ENCODE peak calls at places on chromosomes 5 and 9, in seven cellular contexts. One of them, this sample, is unnamed. For H3K9me3, the result is how much of the 10 kb centered on the place peaks cover.

GRCh38 chr9:133850937-133851336 is 112.8 kb upstream of the SARDH start:
- DNase-seq in OCI-LY7: no peak
- DNase-seq in lower lobe of right lung: no peak
- DNase-seq in A673: no peak
- DNase-seq in thoracic aorta: no peak
- DNase-seq in CD8-positive, alpha-beta T cell: no peak
- DNase-seq in ovary: no peak
- DNase-seq in this sample: no peak

GRCh38 chr5:142777108-142777507 is 6.9 kb downstream of the ARHGAP26 start:
- DNase-seq in lower lobe of right lung: no peak
- DNase-seq in thoracic aorta: no peak
- DNase-seq in OCI-LY7: no peak
- DNase-seq in ovary: no peak
- DNase-seq in CD8-positive, alpha-beta T cell: no peak
- DNase-seq in A673: no peak
- DNase-seq in this sample: no peak

GRCh38 chr5:91159647-91160046 is 223.5 kb downstream of the ARRDC3 start:
- DNase-seq in ovary: no peak
- DNase-seq in OCI-LY7: no peak
- DNase-seq in thoracic aorta: no peak
- DNase-seq in CD8-positive, alpha-beta T cell: no peak
- DNase-seq in lower lobe of right lung: no peak
- DNase-seq in A673: no peak
- DNase-seq in this sample: no peak

GRCh38 chr5:177154003-177154643 is 20.6 kb downstream of the NSD1 start:
- DNase-seq in CD8-positive, alpha-beta T cell: no peak
- DNase-seq in OCI-LY7: no peak
- DNase-seq in thoracic aorta: no peak
- DNase-seq in A673: no peak
- DNase-seq in ovary: no peak
- DNase-seq in lower lobe of right lung: no peak
- DNase-seq in this sample: no peak

GRCh38 chr9:28234899-28235277 is 661.6 kb upstream of the C9orf72 start:
- DNase-seq in OCI-LY7: no peak
- DNase-seq in lower lobe of right lung: no peak
- DNase-seq in CD8-positive, alpha-beta T cell: no peak
- DNase-seq in A673: no peak
- DNase-seq in ovary: no peak
- DNase-seq in thoracic aorta: no peak
- DNase-seq in this sample: no peak

GRCh38 chr5:77438057-77438456 is 54.1 kb downstream of the WDR41 start:
- DNase-seq in A673: no peak
- DNase-seq in thoracic aorta: no peak
- DNase-seq in lower lobe of right lung: no peak
- DNase-seq in CD8-positive, alpha-beta T cell: no peak
- DNase-seq in OCI-LY7: no peak
- DNase-seq in ovary: no peak
- DNase-seq in this sample: no peak

GRCh38 chr5:18003784-18004183 is 369.5 kb downstream of the TAF11L14 start:
- DNase-seq in lower lobe of right lung: no peak
- DNase-seq in OCI-LY7: no peak
- DNase-seq in ovary: no peak
- DNase-seq in thoracic aorta: no peak
- DNase-seq in A673: no peak
- DNase-seq in CD8-positive, alpha-beta T cell: no peak
- DNase-seq in this sample: no peak

GRCh38 chr5:73482383-73483193 is 15.7 kb upstream of the BTF3 start:
- DNase-seq in CD8-positive, alpha-beta T cell: no peak
- DNase-seq in ovary: no peak
- DNase-seq in lower lobe of right lung: no peak
- DNase-seq in OCI-LY7: no peak
- DNase-seq in A673: no peak
- DNase-seq in thoracic aorta: no peak
- DNase-seq in this sample: no peak

GRCh38 chr5:77946381-77947050 is 170.4 kb upstream of the TBCA start:
- DNase-seq in lower lobe of right lung: no peak
- DNase-seq in ovary: no peak
- DNase-seq in thoracic aorta: no peak
- DNase-seq in CD8-positive, alpha-beta T cell: no peak
- DNase-seq in OCI-LY7: no peak
- DNase-seq in A673: no peak
- DNase-seq in this sample: no peak

GRCh38 chr5:88108490-88109279 is 160.0 kb downstream of the TMEM161B start:
- DNase-seq in A673: peak
- DNase-seq in CD8-positive, alpha-beta T cell: no peak
- DNase-seq in lower lobe of right lung: no peak
- DNase-seq in ovary: no peak
- DNase-seq in thoracic aorta: no peak
- DNase-seq in OCI-LY7: no peak
- DNase-seq in this sample: no peak

GRCh38 chr5:55188656-55189380 is 15.8 kb upstream of the CDC20B start:
- DNase-seq in OCI-LY7: no peak
- DNase-seq in A673: no peak
- DNase-seq in CD8-positive, alpha-beta T cell: no peak
- DNase-seq in lower lobe of right lung: no peak
- DNase-seq in thoracic aorta: no peak
- DNase-seq in ovary: no peak
- DNase-seq in this sample: no peak

GRCh38 chr5:151086905-151087360 is 6.1 kb upstream of the TNIP1 start:
- DNase-seq in OCI-LY7: peak
- DNase-seq in ovary: no peak
- DNase-seq in thoracic aorta: no peak
- DNase-seq in A673: no peak
- DNase-seq in CD8-positive, alpha-beta T cell: peak
- DNase-seq in lower lobe of right lung: no peak
- DNase-seq in this sample: peak

GRCh38 chr5:150609843-150610584 is 30.4 kb upstream of the SYNPO start:
- DNase-seq in lower lobe of right lung: peak
- DNase-seq in ovary: no peak
- DNase-seq in thoracic aorta: peak
- DNase-seq in OCI-LY7: no peak
- DNase-seq in CD8-positive, alpha-beta T cell: no peak
- DNase-seq in A673: no peak
- DNase-seq in this sample: no peak

GRCh38 chr5:14714706-14715105 is 50.2 kb downstream of the OTULIN start:
- DNase-seq in A673: no peak
- DNase-seq in OCI-LY7: no peak
- DNase-seq in thoracic aorta: no peak
- DNase-seq in CD8-positive, alpha-beta T cell: no peak
- DNase-seq in ovary: no peak
- DNase-seq in lower lobe of right lung: no peak
- DNase-seq in this sample: no peak

GRCh38 chr5:69493235-69493925 is 790 bp downstream of the OCLN start:
- DNase-seq in thoracic aorta: no peak
- DNase-seq in lower lobe of right lung: peak
- DNase-seq in A673: peak
- DNase-seq in ovary: peak
- DNase-seq in CD8-positive, alpha-beta T cell: no peak
- DNase-seq in OCI-LY7: no peak
- DNase-seq in this sample: no peak

GRCh38 chr9:70609542-70610286 is 195.3 kb upstream of the KLF9 start:
- DNase-seq in A673: no peak
- DNase-seq in ovary: no peak
- DNase-seq in OCI-LY7: no peak
- DNase-seq in thoracic aorta: no peak
- DNase-seq in lower lobe of right lung: no peak
- DNase-seq in CD8-positive, alpha-beta T cell: no peak
- DNase-seq in this sample: no peak

GRCh38 chr9:37034320-37034937 is 361 bp upstream of the PAX5 start:
- DNase-seq in ovary: no peak
- DNase-seq in thoracic aorta: no peak
- DNase-seq in OCI-LY7: peak
- DNase-seq in lower lobe of right lung: no peak
- DNase-seq in A673: no peak
- DNase-seq in CD8-positive, alpha-beta T cell: no peak
- DNase-seq in this sample: no peak

GRCh38 chr5:169945831-169946261 is 34.4 kb downstream of the INSYN2B start:
- DNase-seq in OCI-LY7: no peak
- DNase-seq in A673: peak
- DNase-seq in lower lobe of right lung: peak
- DNase-seq in CD8-positive, alpha-beta T cell: no peak
- DNase-seq in ovary: peak
- DNase-seq in thoracic aorta: no peak
- DNase-seq in this sample: no peak

GRCh38 chr5:85388752-85389151 is 1004.1 kb upstream of the EDIL3 start:
- DNase-seq in OCI-LY7: no peak
- DNase-seq in ovary: no peak
- DNase-seq in A673: no peak
- DNase-seq in thoracic aorta: no peak
- DNase-seq in CD8-positive, alpha-beta T cell: no peak
- DNase-seq in lower lobe of right lung: no peak
- DNase-seq in this sample: no peak

GRCh38 chr5:125928663-125929062 is 494.5 kb upstream of the GRAMD2B start:
- DNase-seq in A673: no peak
- DNase-seq in ovary: no peak
- DNase-seq in OCI-LY7: no peak
- DNase-seq in CD8-positive, alpha-beta T cell: no peak
- DNase-seq in lower lobe of right lung: no peak
- DNase-seq in thoracic aorta: no peak
- DNase-seq in this sample: no peak

GRCh38 chr9:3732077-3733038 is 206.6 kb upstream of the RFX3 start:
- DNase-seq in CD8-positive, alpha-beta T cell: peak
- DNase-seq in lower lobe of right lung: no peak
- DNase-seq in ovary: peak
- DNase-seq in thoracic aorta: no peak
- DNase-seq in A673: peak
- DNase-seq in OCI-LY7: peak
- DNase-seq in this sample: no peak

GRCh38 chr5:7642029-7642428 is 208.9 kb downstream of the CFAP90 start:
- DNase-seq in thoracic aorta: no peak
- DNase-seq in OCI-LY7: no peak
- DNase-seq in lower lobe of right lung: no peak
- DNase-seq in A673: no peak
- DNase-seq in ovary: no peak
- DNase-seq in CD8-positive, alpha-beta T cell: no peak
- DNase-seq in this sample: no peak

GRCh38 chr5:149951138-149951749 is 6.7 kb upstream of the PDE6A start:
- DNase-seq in lower lobe of right lung: no peak
- DNase-seq in ovary: no peak
- DNase-seq in OCI-LY7: no peak
- DNase-seq in CD8-positive, alpha-beta T cell: no peak
- DNase-seq in thoracic aorta: no peak
- DNase-seq in A673: no peak
- DNase-seq in this sample: no peak

GRCh38 chr5:72847439-72847838 is 31.0 kb downstream of the TNPO1 start:
- DNase-seq in OCI-LY7: no peak
- DNase-seq in ovary: no peak
- DNase-seq in CD8-positive, alpha-beta T cell: no peak
- DNase-seq in A673: no peak
- DNase-seq in thoracic aorta: no peak
- DNase-seq in lower lobe of right lung: no peak
- DNase-seq in this sample: no peak

GRCh38 chr5:33470544-33470943 is 29.8 kb downstream of the TARS1 start:
- DNase-seq in thoracic aorta: no peak
- DNase-seq in lower lobe of right lung: no peak
- DNase-seq in ovary: no peak
- DNase-seq in CD8-positive, alpha-beta T cell: no peak
- DNase-seq in OCI-LY7: peak
- DNase-seq in A673: peak
- DNase-seq in this sample: no peak
- TF ChIP-seq CTCF in thoracic aorta: no peak
- TF ChIP-seq CTCF in lower lobe of right lung: no peak
- TF ChIP-seq CTCF in ovary: no peak
- TF ChIP-seq CTCF in CD8-positive, alpha-beta T cell: no peak
- TF ChIP-seq CTCF in OCI-LY7: peak
- TF ChIP-seq CTCF in A673: peak
- TF ChIP-seq CTCF in this sample: no peak

GRCh38 chr9:103821115-103821514 is 273.0 kb upstream of the SMC2 start:
- DNase-seq in CD8-positive, alpha-beta T cell: no peak
- DNase-seq in thoracic aorta: no peak
- DNase-seq in lower lobe of right lung: no peak
- DNase-seq in A673: no peak
- DNase-seq in ovary: no peak
- DNase-seq in OCI-LY7: no peak
- DNase-seq in this sample: no peak

DNA sequence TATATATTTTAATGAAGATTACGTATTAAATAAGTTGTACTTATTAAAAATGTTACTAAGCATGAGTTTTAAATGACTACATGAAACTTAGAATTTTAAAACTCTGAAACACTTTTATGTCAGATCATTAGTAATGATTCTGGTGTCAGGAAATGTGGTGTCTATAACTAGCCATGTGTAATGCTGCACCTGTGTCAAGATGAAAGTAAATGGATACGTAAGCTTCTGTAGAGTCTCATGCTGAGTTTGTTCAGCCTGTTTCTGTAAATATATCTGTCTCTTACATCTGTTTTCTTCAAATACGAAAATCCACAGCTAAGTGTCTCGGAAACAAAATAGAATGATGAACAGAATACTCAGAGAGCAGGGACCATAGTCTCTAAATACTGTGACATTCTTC is 278.0 kb upstream of the SMC2 start:
- DNase-seq in OCI-LY7: no peak
- DNase-seq in ovary: no peak
- DNase-seq in CD8-positive, alpha-beta T cell: no peak
- DNase-seq in thoracic aorta: no peak
- DNase-seq in A673: no peak
- DNase-seq in lower lobe of right lung: no peak
- DNase-seq in this sample: no peak
- H3K27ac ChIP-seq in OCI-LY7: no peak
- H3K27ac ChIP-seq in ovary: no peak
- H3K27ac ChIP-seq in CD8-positive, alpha-beta T cell: no peak
- H3K27ac ChIP-seq in thoracic aorta: no peak
- H3K27ac ChIP-seq in A673: no peak
- H3K27ac ChIP-seq in lower lobe of right lung: no peak
- H3K27ac ChIP-seq in this sample: no peak

GRCh38 chr9:118596374-118597015 is 772.7 kb downstream of the BRINP1 start:
- DNase-seq in OCI-LY7: no peak
- DNase-seq in CD8-positive, alpha-beta T cell: no peak
- DNase-seq in ovary: no peak
- DNase-seq in thoracic aorta: no peak
- DNase-seq in A673: no peak
- DNase-seq in lower lobe of right lung: no peak
- DNase-seq in this sample: no peak

GRCh38 chr9:118595719-118596305 is 773.4 kb downstream of the BRINP1 start:
- DNase-seq in A673: peak
- DNase-seq in thoracic aorta: no peak
- DNase-seq in CD8-positive, alpha-beta T cell: no peak
- DNase-seq in OCI-LY7: peak
- DNase-seq in ovary: no peak
- DNase-seq in lower lobe of right lung: no peak
- DNase-seq in this sample: no peak

GRCh38 chr9:118594428-118594827 is 774.8 kb downstream of the BRINP1 start:
- DNase-seq in CD8-positive, alpha-beta T cell: no peak
- DNase-seq in thoracic aorta: no peak
- DNase-seq in lower lobe of right lung: no peak
- DNase-seq in A673: no peak
- DNase-seq in OCI-LY7: no peak
- DNase-seq in ovary: no peak
- DNase-seq in this sample: no peak
- H3K9me3 ChIP-seq in CD8-positive, alpha-beta T cell: under half
- H3K9me3 ChIP-seq in thoracic aorta: under half
- H3K9me3 ChIP-seq in lower lobe of right lung: under half
- H3K9me3 ChIP-seq in A673: under half
- H3K9me3 ChIP-seq in OCI-LY7: under half
- H3K9me3 ChIP-seq in ovary: under half
- H3K9me3 ChIP-seq in this sample: under half

DNA sequence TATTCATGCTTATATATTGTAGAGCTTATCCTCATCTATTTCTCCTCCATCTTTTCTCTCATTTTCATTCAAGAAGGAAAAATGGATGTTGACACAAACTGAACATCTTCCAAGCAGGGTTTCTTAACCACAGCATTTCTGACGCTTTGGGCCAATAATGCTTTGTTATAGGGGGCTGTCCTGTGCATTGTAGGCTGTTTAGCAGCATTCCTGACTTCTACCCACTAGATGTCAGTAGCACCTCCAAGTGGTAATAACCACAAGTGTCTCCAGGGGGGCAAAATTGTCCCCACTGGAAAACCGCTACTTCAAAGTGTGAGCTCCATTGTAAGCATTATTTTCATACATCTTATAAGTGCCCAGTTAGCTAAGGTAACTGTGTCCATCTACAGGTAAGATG is 2.6 kb upstream of the TXNDC8 start:
- DNase-seq in thoracic aorta: no peak
- DNase-seq in CD8-positive, alpha-beta T cell: no peak
- DNase-seq in ovary: no peak
- DNase-seq in A673: peak
- DNase-seq in lower lobe of right lung: no peak
- DNase-seq in OCI-LY7: peak
- DNase-seq in this sample: no peak
- TF ChIP-seq CTCF in thoracic aorta: no peak
- TF ChIP-seq CTCF in CD8-positive, alpha-beta T cell: no peak
- TF ChIP-seq CTCF in ovary: no peak
- TF ChIP-seq CTCF in A673: peak
- TF ChIP-seq CTCF in lower lobe of right lung: no peak
- TF ChIP-seq CTCF in OCI-LY7: peak
- TF ChIP-seq CTCF in this sample: no peak

This sample was measured in CD4-positive, alpha-beta T cell.